ENCODE peak calls at places on chromosomes 4 and X, in four cellular contexts. A is M059J, L is GM20000, S is T-cell. N is an unnamed sample.

GRCh38 chrX:70439016-70439415 is 5.6 kb upstream of the DLG3 start:
- DNase-seq in L (no peak), S (no peak), A (peak), N (no peak)

GRCh38 chrX:39174761-39175417 is 373.6 kb downstream of the MID1IP1 start:
- DNase-seq in A (no peak), S (peak), L (no peak), N (no peak)

GRCh38 chr4:177375372-177375771 is 65.7 kb downstream of the NEIL3 start:
- DNase-seq in S (no peak), L (no peak), A (no peak), N (no peak)

GRCh38 chr4:8689741-8690140 is 97.2 kb downstream of the CPZ start:
- DNase-seq in S (no peak), L (no peak), A (no peak), N (no peak)

GRCh38 chrX:31832263-31832662 is 760.4 kb upstream of the FTHL17 start:
- DNase-seq in S (no peak), L (no peak), A (peak), N (no peak)

GRCh38 chr4:32031026-32031425 is 1310.9 kb downstream of the PCDH7 start:
- DNase-seq in S (no peak), A (no peak), L (no peak), N (no peak)

GRCh38 chrX:56797966-56798711 is 69.1 kb downstream of the NBDY start:
- DNase-seq in S (no peak), A (peak), L (no peak), N (no peak)

GRCh38 chrX:140710710-140711109 is 1.2 kb downstream of the LINC00632 start:
- DNase-seq in A (no peak), L (no peak), S (no peak), N (no peak)

GRCh38 chrX:21806691-21807090 is 32.7 kb upstream of the MBTPS2 start:
- DNase-seq in L (no peak), A (peak), S (no peak), N (no peak)

GRCh38 chrX:15947648-15948317 is 93.2 kb upstream of the AP1S2 start:
- DNase-seq in A (peak), S (no peak), L (no peak), N (no peak)

GRCh38 chr4:145626623-145626982 is 7.4 kb downstream of the MMAA start:
- DNase-seq in L (no peak), S (no peak), A (no peak), N (no peak)

GRCh38 chr4:48979897-48980579 is 6.0 kb upstream of the CWH43 start:
- DNase-seq in L (no peak), A (no peak), S (no peak), N (no peak)

GRCh38 chr4:138673053-138673452 is 342.5 kb upstream of the NOCT start:
- DNase-seq in A (no peak), L (no peak), S (no peak), N (no peak)

GRCh38 chr4:84470204-84470785 is 28.8 kb downstream of the NKX6-1 start:
- DNase-seq in L (no peak), A (peak), S (no peak), N (no peak)

GRCh38 chrX:13085533-13085932 is 41.1 kb upstream of the FAM9C start:
- DNase-seq in L (no peak), A (no peak), S (peak), N (no peak)

GRCh38 chr4:172480471-172480870 is 667.3 kb downstream of the GALNTL6 start:
- DNase-seq in A (no peak), S (no peak), L (no peak), N (no peak)

GRCh38 chr4:169184236-169184635 is 86.5 kb downstream of the SH3RF1 start:
- DNase-seq in L (no peak), S (no peak), A (no peak), N (no peak)

GRCh38 chr4:82798168-82799005 is at the start of gene SCD5:
- DNase-seq in S (no peak), A (peak), L (peak), N (peak)

GRCh38 chr4:138279286-138279685 is 37.1 kb upstream of the SLC7A11 start:
- DNase-seq in S (no peak), L (no peak), A (peak), N (no peak)

GRCh38 chr4:87445964-87446363 is 23.6 kb downstream of the NUDT9 start:
- DNase-seq in S (no peak), L (no peak), A (no peak), N (no peak)

GRCh38 chr4:138320856-138321255 is 78.7 kb upstream of the SLC7A11 start:
- DNase-seq in L (no peak), A (no peak), S (no peak), N (no peak)

GRCh38 chrX:48968377-48968776 is 3.3 kb downstream of the KCND1 start:
- DNase-seq in L (no peak), A (no peak), S (no peak), N (no peak)

GRCh38 chr4:3042226-3042625 is 32.1 kb downstream of the HTT-AS start:
- DNase-seq in S (no peak), A (no peak), L (no peak), N (no peak)

GRCh38 chr4:188911707-188912106 is 772.5 kb downstream of the TRIML1 start:
- DNase-seq in L (no peak), S (no peak), A (no peak), N (no peak)

GRCh38 chr4:79042079-79042674 is 102.9 kb upstream of the PAQR3 start:
- DNase-seq in A (peak), L (peak), S (no peak), N (no peak)

GRCh38 chr4:76623217-76624060 is 188.4 kb downstream of the SHROOM3 start:
- DNase-seq in S (no peak), A (peak), L (no peak), N (no peak)

GRCh38 chrX:71667328-71668247 is at the start of gene LOC101059915:
- DNase-seq in S (no peak), L (no peak), A (no peak), N (no peak)

GRCh38 chr4:1404573-1405248 is 1.5 kb downstream of the NKX1-1 start:
- DNase-seq in L (peak), S (no peak), A (no peak), N (no peak)

GRCh38 chr4:147347217-147347616 is 133.7 kb upstream of the EDNRA start:
- DNase-seq in L (no peak), S (no peak), A (no peak), N (no peak)

GRCh38 chr4:135319685-135320084 is 1118.1 kb upstream of the PABPC4L start:
- DNase-seq in S (no peak), L (no peak), A (peak), N (no peak)